ENCODE peak calls at places on chromosomes 16 and 17, in six cellular contexts. D, B, N, F, H and C are unnamed samples. For H3K4me1, the result is how much of the 10 kb centered on the place peaks cover.

GRCh38 chr17:1940810-1941185 is 84.3 kb downstream of the RTN4RL1 start:
- DNase-seq in N (no peak), B (no peak), H (no peak), F (no peak), D (no peak), C (no peak)

GRCh38 chr16:12188674-12189249 is 212.2 kb downstream of the SNX29 start:
- DNase-seq in B (no peak), N (no peak), F (no peak), H (no peak), D (no peak), C (no peak)

GRCh38 chr17:82297804-82298537 is 19.4 kb downstream of the CD7 start:
- DNase-seq in H (peak), D (peak), F (peak), N (peak), B (peak), C (peak)

GRCh38 chr17:44610871-44611270 is 45.4 kb upstream of the MEIOC start:
- DNase-seq in B (no peak), D (no peak), F (no peak), N (no peak), H (no peak), C (no peak)

GRCh38 chr17:69761767-69762321 is 313.2 kb upstream of the KCNJ16 start:
- DNase-seq in N (no peak), B (no peak), F (no peak), H (no peak), D (peak), C (peak)

GRCh38 chr17:71632328-71632727 is 488.5 kb upstream of the SOX9 start:
- DNase-seq in D (no peak), N (no peak), H (no peak), F (no peak), B (no peak), C (peak)

GRCh38 chr17:33520404-33521032 is 227.4 kb upstream of the ASIC2 start:
- DNase-seq in H (peak), B (peak), D (peak), N (peak), F (no peak), C (peak)

GRCh38 chr17:82020874-82021727 is 1.6 kb downstream of the CENPX start:
- DNase-seq in B (peak), D (peak), N (peak), H (peak), F (no peak), C (peak)

GRCh38 chr17:4515501-4515900 is 16.8 kb downstream of the SPNS2 start:
- DNase-seq in B (no peak), D (no peak), F (no peak), H (no peak), N (no peak), C (no peak)

GRCh38 chr17:4045477-4045876 is 81.2 kb upstream of the ATP2A3 start:
- DNase-seq in H (no peak), B (no peak), D (no peak), F (no peak), N (no peak), C (no peak)

GRCh38 chr16:17026600-17027242 is 444.0 kb downstream of the XYLT1 start:
- DNase-seq in F (no peak), H (no peak), N (no peak), B (no peak), D (no peak), C (no peak)

GRCh38 chr17:75096082-75096625 is 8.4 kb downstream of the SLC16A5 start:
- DNase-seq in B (no peak), N (peak), D (peak), F (peak), H (peak), C (peak)

GRCh38 chr16:83942815-83943515 is 10.1 kb upstream of the OSGIN1 start:
- DNase-seq in H (no peak), F (no peak), N (no peak), B (no peak), D (no peak), C (no peak)

GRCh38 chr17:31528291-31528874 is 136.9 kb downstream of the RAB11FIP4 start:
- DNase-seq in N (no peak), D (no peak), H (no peak), F (no peak), B (no peak), C (no peak)

GRCh38 chr16:3101018-3101840 is 2.1 kb upstream of the ZSCAN10 start:
- DNase-seq in F (no peak), B (no peak), N (no peak), D (peak), H (no peak), C (peak)

GRCh38 chr16:50213939-50214519 is 52.3 kb upstream of the ADCY7 start:
- DNase-seq in N (no peak), H (no peak), B (no peak), D (peak), F (no peak), C (peak)

GRCh38 chr17:15351925-15352324 is 10.5 kb upstream of the TEKT3 start:
- DNase-seq in B (peak), F (no peak), H (no peak), D (no peak), N (no peak), C (peak)

GRCh38 chr16:81280393-81280792 is 34.4 kb upstream of the GAN start:
- DNase-seq in F (no peak), B (no peak), N (no peak), D (no peak), H (no peak), C (no peak)

GRCh38 chr16:24309222-24309905 is 53.2 kb downstream of the CACNG3 start:
- DNase-seq in F (peak), H (no peak), D (no peak), B (no peak), N (no peak), C (no peak)

GRCh38 chr17:28665994-28666393 is 4.0 kb downstream of the SUPT6H start:
- DNase-seq in F (no peak), H (no peak), B (no peak), N (no peak), D (no peak), C (no peak)

GRCh38 chr17:76384987-76385891 is 830 bp downstream of the SPHK1 start:
- DNase-seq in D (peak), H (peak), F (peak), N (no peak), B (no peak), C (peak)

GRCh38 chr17:77701996-77702395 is 256.5 kb upstream of the TNRC6C start:
- DNase-seq in D (no peak), B (no peak), N (no peak), H (peak), F (no peak), C (no peak)

GRCh38 chr17:48814504-48814903 is 2.5 kb downstream of the TTLL6 start:
- DNase-seq in B (no peak), F (no peak), D (peak), H (no peak), N (no peak), C (peak)

GRCh38 chr17:10777131-10777805 is 26.6 kb downstream of the TMEM238L start:
- DNase-seq in F (no peak), H (no peak), N (no peak), B (no peak), D (no peak), C (no peak)

GRCh38 chr16:878071-878784 is 77.7 kb upstream of the GNG13 start:
- DNase-seq in N (no peak), D (peak), F (peak), H (no peak), B (no peak), C (peak)

GRCh38 chr17:79065105-79065670 is 9.4 kb upstream of the ENGASE start:
- DNase-seq in H (no peak), B (no peak), N (no peak), D (peak), F (no peak), C (peak)

GRCh38 chr16:49454426-49455180 is 81.0 kb downstream of the C16orf78 start:
- DNase-seq in H (peak), D (no peak), B (peak), N (no peak), F (peak), C (no peak)

GRCh38 chr17:72945468-72945867 is 147.0 kb downstream of the SLC39A11 start:
- DNase-seq in D (no peak), B (no peak), H (no peak), F (no peak), N (no peak), C (no peak)

GRCh38 chr17:43952724-43953666 is 745 bp downstream of the PYY start:
- DNase-seq in F (no peak), N (no peak), B (no peak), H (no peak), D (peak), C (no peak)

GRCh38 chr17:66177048-66177447 is 14.9 kb downstream of the CEP112 start:
- DNase-seq in N (no peak), D (no peak), F (no peak), B (no peak), H (no peak), C (no peak)

DNA sequence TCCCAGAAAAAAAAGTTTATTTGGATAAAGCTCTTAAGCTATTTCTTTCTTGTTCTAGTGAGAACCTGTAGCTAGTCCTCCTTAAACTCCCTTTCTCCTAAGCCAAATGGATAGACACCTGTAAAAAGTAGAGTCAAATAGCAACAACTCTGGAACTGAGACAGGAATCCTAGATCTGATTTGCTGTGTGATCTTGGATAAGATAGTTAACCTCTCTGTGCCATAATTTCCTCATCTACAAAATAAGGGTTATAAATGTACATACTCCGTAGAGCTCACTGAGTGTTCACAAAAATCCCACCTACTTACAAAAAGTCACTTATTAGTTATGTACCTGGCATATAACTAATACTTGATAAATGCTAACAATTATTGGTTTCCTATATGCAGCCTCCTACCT is 270.3 kb downstream of the ABCC12 start:
- DNase-seq in B (no peak), N (no peak), H (no peak), D (no peak), F (no peak), C (no peak)
- H3K4me1 ChIP-seq in B (under half), N (under half), H (under half), D (half or more), F (under half), C (under half)

GRCh38 chr17:30273373-30273772 is 18.4 kb downstream of the BLMH start:
- DNase-seq in F (no peak), N (no peak), D (no peak), B (no peak), H (no peak), C (no peak)
- H3K4me1 ChIP-seq in F (under half), N (under half), D (under half), B (under half), H (under half), C (under half)

GRCh38 chr16:84995666-84996065 is 15.7 kb downstream of the ZDHHC7 start:
- DNase-seq in B (no peak), H (no peak), N (no peak), D (no peak), F (no peak), C (no peak)
- H3K4me1 ChIP-seq in B (under half), H (half or more), N (half or more), D (under half), F (half or more), C (half or more)

GRCh38 chr17:80957461-80957941 is 34.1 kb upstream of the CHMP6 start:
- DNase-seq in D (no peak), F (no peak), H (peak), B (no peak), N (no peak), C (no peak)
- H3K4me1 ChIP-seq in D (under half), F (under half), H (under half), B (under half), N (under half), C (under half)

DNA sequence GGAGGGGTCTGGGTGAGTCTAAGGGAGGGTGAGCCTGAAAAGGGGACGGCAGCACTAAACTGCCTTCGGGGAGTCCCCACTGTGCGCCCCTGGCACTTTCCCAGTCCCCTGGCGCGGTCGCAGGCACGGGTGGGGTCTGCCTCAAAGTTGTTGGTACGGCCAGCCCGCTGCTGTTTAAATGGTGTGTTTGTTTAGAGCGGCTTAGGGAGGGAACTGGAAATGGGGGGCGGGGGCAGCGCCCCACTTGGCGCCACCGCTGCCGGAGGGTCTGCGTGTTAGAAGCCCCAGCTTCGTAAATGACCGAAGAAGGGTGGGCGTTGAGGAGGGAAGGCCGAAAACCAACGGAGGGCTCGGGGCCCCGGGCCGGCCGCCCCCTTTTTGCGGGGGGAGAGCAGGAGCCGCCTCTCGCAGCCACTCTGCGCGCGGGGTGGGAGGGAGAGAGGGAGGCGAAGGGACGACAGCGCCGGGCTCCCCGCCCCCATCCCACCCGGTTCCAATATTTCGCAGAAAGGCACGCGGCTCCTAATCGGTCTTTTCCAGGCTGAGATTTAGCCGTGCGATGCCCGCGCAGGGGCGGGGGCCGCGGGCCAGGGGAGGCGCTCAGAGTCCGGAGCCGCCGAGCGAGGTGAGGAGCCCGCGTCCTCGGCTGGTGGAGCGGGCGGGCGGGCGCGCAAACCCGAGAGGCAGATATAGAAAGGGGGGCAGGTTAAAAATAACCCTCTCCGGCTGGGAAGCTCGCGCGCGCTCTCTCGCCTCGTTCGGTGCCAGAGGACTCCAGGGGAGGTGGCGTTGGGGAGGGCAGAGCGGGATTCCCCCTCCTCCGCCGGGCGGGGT is 55.0 kb downstream of the SREBF1 start:
- DNase-seq in N (peak), H (peak), D (peak), B (peak), F (no peak), C (peak)
- H3K4me1 ChIP-seq in N (half or more), H (half or more), D (under half), B (under half), F (under half), C (half or more)

DNA sequence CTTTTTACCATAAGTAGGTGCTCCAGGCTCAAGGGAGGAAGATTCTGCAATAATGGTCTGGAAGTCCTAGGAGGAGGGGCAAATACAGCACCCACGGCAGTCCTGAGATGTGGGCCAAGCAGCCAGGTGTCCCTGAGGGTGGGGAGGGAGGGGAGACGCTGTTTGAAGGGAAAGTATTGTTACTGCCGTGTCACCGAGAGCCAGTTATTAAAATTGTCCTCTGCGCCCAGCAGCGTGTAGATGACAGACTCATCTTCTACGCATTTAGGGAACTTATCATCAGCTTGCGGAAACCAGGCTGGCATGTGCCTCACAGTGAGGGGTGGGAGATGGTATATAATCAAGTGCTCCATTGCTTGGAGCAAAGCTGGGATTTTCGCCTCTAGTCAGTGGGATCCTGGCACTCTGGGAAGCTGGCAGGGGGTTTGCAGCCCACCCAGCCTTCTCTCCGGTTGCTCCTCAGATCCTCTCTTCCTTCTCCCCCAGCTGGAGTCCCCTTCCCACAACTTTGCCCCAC is 104.6 kb downstream of the OR1D5 start:
- DNase-seq in N (no peak), H (no peak), B (no peak), F (no peak), D (no peak), C (no peak)
- H3K4me1 ChIP-seq in N (under half), H (under half), B (under half), F (under half), D (under half), C (half or more)

DNA sequence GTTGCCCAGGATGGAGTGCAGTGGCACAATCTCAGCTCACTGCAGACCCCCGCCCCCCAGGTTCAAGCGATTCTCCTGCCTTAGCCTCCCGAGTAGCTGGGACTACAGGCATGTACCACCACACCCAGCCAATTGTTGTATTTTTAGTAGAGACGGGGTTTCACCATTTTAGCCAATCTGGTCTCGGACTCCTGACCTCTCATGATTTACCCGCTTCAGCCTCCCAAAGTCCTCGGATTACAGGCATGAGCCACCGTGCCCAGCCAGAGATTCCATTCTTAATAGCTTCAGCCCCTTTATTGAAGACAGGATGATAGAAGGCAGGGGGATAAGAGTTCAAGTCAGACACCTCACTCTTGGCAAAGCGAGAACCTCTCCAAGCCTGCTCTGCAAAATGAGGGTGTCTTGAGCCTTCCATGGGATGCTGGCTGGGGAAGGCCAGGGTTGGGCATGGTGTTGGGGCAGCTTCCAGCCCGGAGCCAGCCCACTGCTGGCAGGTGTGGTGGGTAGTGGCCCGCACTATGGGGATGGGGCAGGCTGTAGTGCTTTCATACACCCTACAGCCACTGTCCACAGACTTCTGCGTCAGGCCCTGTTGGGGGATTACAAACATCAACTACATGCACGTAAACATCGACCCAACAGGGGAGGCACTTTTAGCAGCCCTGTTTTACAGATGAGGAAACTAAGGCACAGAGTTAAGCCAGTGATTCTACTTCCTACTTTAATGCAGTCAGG is 3.5 kb downstream of the CARHSP1 start:
- DNase-seq in H (no peak), B (no peak), D (no peak), F (no peak), N (no peak), C (no peak)
- H3K4me1 ChIP-seq in H (half or more), B (under half), D (half or more), F (under half), N (half or more), C (half or more)

DNA sequence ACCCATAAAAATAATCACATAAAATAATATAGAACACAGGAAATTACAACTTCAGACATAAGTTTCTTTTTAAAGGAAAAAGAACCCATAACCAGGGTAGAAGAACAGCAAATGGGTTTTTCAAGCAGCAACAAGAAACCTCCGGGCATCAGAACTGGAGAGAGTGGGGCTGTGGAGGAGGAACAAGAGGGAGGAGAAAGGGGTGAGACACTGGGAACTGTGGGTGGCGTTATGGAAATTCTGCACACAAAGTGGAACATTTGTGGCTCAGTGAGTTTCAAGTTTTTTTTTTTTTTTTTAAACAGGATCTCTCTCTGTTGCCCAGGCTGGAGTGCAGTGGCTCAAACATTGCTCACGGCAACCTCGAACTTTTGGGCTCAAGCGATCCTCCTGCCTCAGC is 22.6 kb downstream of the EMP2 start:
- DNase-seq in B (no peak), F (no peak), D (no peak), N (no peak), H (no peak), C (no peak)
- H3K4me1 ChIP-seq in B (under half), F (under half), D (under half), N (half or more), H (half or more), C (under half)

DNA sequence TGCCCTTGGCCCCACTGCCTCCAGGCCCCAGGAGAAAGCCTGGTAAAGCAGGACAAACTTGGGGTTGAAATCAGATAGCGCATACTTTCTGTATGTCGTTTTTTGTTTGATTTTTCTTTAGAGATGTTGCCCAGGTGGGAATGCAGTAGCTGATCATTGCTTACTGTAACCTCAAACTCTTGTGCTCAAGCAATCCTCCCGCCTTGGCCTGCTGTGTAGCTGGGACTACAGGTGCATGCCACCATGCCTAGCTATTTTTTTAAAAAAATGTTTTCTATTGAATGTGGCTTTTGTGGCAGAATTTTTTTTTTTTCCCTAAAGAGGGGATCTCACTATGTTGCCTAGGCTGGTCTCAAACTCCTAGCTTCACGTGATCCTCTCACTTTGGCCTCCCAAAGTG is 11.1 kb upstream of the CCL5 start:
- DNase-seq in N (no peak), B (no peak), D (no peak), F (no peak), H (no peak), C (no peak)
- H3K4me1 ChIP-seq in N (under half), B (under half), D (under half), F (under half), H (under half), C (under half)